ENCODE peak calls at places on chromosomes 12 and 14, in five cellular contexts. B, I, T, L and W are unnamed samples.

GRCh38 chr14:50335389-50335788 is 23.3 kb downstream of the DMAC2L start:
- DNase-seq in B (peak; percentile 78), I (no peak), T (peak; percentile 74), L (peak; percentile 50), W (peak; percentile 46)

GRCh38 chr12:76031414-76032042 is at the start of gene PHLDA1:
- DNase-seq in B (peak; percentile 96), I (peak; percentile 91), T (peak; percentile 98), L (peak; percentile 92), W (peak; percentile 97)

GRCh38 chr14:53180272-53181221 is 27.4 kb upstream of the DDHD1 start:
- DNase-seq in B (no peak), I (no peak), T (no peak), L (no peak), W (no peak)

GRCh38 chr14:64232095-64232830 is 61.9 kb downstream of the ESR2 start:
- DNase-seq in B (peak; percentile 95), I (no peak), T (no peak), L (no peak), W (no peak)

GRCh38 chr14:81534510-81535074 is 939 bp upstream of the SEL1L start:
- DNase-seq in B (no peak), I (no peak), T (no peak), L (no peak), W (no peak)

GRCh38 chr14:33110737-33111443 is 172.2 kb downstream of the NPAS3 start:
- DNase-seq in B (no peak), I (no peak), T (no peak), L (no peak), W (no peak)

GRCh38 chr14:29028973-29029582 is 262.5 kb downstream of the FOXG1 start:
- DNase-seq in B (no peak), I (no peak), T (no peak), L (no peak), W (no peak)

GRCh38 chr14:88069677-88070076 is 64.7 kb downstream of the GPR65 start:
- DNase-seq in B (no peak), I (no peak), T (no peak), L (no peak), W (no peak)

GRCh38 chr12:75553865-75554555 is 42.6 kb upstream of the KRR1 start:
- DNase-seq in B (no peak), I (no peak), T (no peak), L (no peak), W (no peak)

GRCh38 chr14:37559386-37559785 is 35.7 kb downstream of the FOXA1 start:
- DNase-seq in B (no peak), I (no peak), T (no peak), L (no peak), W (no peak)

GRCh38 chr12:8047842-8048241 is 15.3 kb downstream of the FOXJ2 start:
- DNase-seq in B (no peak), I (no peak), T (no peak), L (no peak), W (no peak)

GRCh38 chr14:56195727-56196126 is 77.5 kb downstream of the PELI2 start:
- DNase-seq in B (peak; percentile 31), I (no peak), T (no peak), L (peak; percentile 64), W (no peak)

GRCh38 chr14:53539489-53540126 is 386.5 kb upstream of the DDHD1 start:
- DNase-seq in B (peak; percentile 94), I (peak; percentile 76), T (peak; percentile 83), L (peak; percentile 80), W (peak; percentile 78)

GRCh38 chr12:131362290-131363211 is 348.3 kb upstream of the SFSWAP start:
- DNase-seq in B (no peak), I (no peak), T (no peak), L (no peak), W (no peak)

GRCh38 chr14:53857625-53858343 is 98.8 kb downstream of the BMP4 start:
- DNase-seq in B (no peak), I (no peak), T (no peak), L (no peak), W (no peak)

DNA sequence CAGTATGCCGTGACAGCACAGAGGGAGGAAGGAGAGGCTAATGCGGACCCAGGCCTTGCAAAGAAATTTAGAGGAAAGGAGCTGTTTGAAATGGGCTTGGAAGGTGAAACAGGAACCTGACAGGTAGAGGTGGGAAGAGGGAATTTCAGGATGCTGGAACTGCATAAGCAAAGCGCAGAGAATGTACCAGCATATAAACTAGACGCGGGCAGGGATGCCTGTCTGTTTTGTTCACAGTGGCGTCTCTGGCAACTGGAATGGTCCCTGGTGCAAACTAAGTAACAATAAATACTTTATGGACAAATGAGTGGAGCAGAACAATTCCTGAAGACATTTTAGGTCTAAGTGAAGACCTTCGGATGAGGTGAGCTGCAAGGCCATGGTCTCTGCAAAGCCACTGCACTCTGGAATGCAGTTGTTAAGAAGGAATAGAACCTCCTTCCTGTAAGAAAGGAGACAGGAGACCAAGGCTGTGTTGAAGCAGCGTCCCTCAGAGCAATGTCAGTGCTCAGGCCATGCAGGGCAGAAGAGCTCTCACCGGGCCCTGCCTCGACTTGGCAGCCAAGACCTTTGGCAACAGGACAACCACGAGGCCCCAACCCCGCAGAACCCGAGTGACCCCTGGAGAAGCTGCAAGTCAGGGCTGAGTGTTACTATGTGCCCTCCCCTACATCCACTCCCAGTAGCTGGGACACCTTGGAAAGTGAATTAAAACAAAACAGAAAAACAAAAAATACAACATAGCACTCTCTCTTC is 42.8 kb downstream of the PITPNM2 start:
- DNase-seq in B (no peak), I (no peak), T (peak; percentile 69), L (no peak), W (no peak)
- H3K4me1 ChIP-seq in B (peaks cover 29% of the 10 kb centered on the region), I (peaks cover 17% of the 10 kb centered on the region), T (peaks cover 31% of the 10 kb centered on the region), L (no peaks in the 10 kb centered on the region), W (peaks cover 38% of the 10 kb centered on the region)

GRCh38 chr14:101813171-101813759 is 51.8 kb downstream of the PPP2R5C start:
- DNase-seq in B (peak; percentile 6), I (no peak), T (peak; percentile 85), L (peak; percentile 47), W (no peak)

GRCh38 chr14:101812071-101812470 is 50.6 kb downstream of the PPP2R5C start:
- DNase-seq in B (no peak), I (no peak), T (no peak), L (no peak), W (no peak)

GRCh38 chr14:101808894-101809670 is 47.6 kb downstream of the PPP2R5C start:
- DNase-seq in B (peak; percentile 9), I (no peak), T (no peak), L (no peak), W (no peak)

GRCh38 chr14:101809671-101810514 is 48.4 kb downstream of the PPP2R5C start:
- DNase-seq in B (peak; percentile 95), I (peak; percentile 87), T (peak; percentile 90), L (peak; percentile 78), W (peak; percentile 77)

GRCh38 chr14:101810897-101811620 is 49.5 kb downstream of the PPP2R5C start:
- DNase-seq in B (peak; percentile 32), I (no peak), T (no peak), L (no peak), W (no peak)
- H3K4me1 ChIP-seq in B (peaks cover 16% of the 10 kb centered on the region), I (peaks cover 38% of the 10 kb centered on the region), T (peaks cover 14% of the 10 kb centered on the region), L (peaks cover 43% of the 10 kb centered on the region), W (peaks cover 11% of the 10 kb centered on the region)

DNA sequence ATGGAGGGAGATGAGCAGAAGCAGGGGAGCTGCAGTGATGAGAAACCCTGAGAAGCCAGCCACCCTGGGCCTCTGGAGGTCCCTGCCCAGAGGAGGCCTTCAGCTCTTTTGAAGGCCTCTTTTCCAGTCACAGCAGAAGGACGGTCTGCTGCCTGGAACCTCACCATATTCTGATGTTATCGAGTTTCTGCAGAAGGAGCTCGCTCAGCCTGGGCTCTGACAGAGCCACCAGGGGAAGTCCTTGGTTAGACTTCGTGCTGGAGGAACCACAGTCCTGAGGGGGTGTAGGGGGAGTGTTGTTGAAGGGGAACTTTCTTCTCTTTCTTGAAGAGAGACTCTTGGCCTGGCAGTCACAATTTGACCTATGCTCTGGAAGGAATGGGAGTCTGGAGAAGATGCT is 25.1 kb upstream of the BATF start:
- DNase-seq in B (no peak), I (peak; percentile 26), T (no peak), L (no peak), W (no peak)
- H3K4me1 ChIP-seq in B (no peaks in the 10 kb centered on the region), I (no peaks in the 10 kb centered on the region), T (no peaks in the 10 kb centered on the region), L (no peaks in the 10 kb centered on the region), W (no peaks in the 10 kb centered on the region)

DNA sequence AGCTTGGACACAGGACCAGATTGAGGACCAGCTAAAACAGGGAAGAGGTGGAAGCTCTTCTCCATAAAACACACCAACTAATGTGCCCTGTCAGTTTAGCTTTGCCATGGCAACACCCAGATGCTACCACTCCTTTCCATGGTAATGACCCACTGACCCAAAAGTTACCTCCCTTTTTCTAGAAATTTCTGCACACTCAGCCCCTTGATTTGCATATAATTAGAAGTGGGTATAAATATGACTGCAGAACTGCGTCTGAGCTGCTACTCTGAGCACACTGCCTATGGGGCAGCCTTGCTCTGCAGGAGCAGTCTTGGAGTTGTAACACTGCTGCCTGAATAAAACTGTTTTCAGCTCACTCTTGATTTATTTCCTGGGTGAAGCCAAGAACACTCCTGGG is 3.2 kb upstream of the TDG start:
- DNase-seq in B (no peak), I (no peak), T (no peak), L (no peak), W (no peak)
- H3K4me1 ChIP-seq in B (peaks cover 10% of the 10 kb centered on the region), I (peaks cover 7% of the 10 kb centered on the region), T (peaks cover 5% of the 10 kb centered on the region), L (peaks cover 8% of the 10 kb centered on the region), W (peaks cover 9% of the 10 kb centered on the region)

GRCh38 chr14:100666403-100666802 is 60.3 kb upstream of the DLK1 start:
- DNase-seq in B (no peak), I (no peak), T (no peak), L (no peak), W (peak; percentile 30)

GRCh38 chr14:100668352-100668751 is 58.3 kb upstream of the DLK1 start:
- DNase-seq in B (no peak), I (no peak), T (no peak), L (no peak), W (no peak)

GRCh38 chr14:100666851-100667250 is 59.8 kb upstream of the DLK1 start:
- DNase-seq in B (no peak), I (no peak), T (no peak), L (no peak), W (no peak)

GRCh38 chr14:100669011-100669412 is 57.7 kb upstream of the DLK1 start:
- DNase-seq in B (no peak), I (no peak), T (no peak), L (no peak), W (no peak)

DNA sequence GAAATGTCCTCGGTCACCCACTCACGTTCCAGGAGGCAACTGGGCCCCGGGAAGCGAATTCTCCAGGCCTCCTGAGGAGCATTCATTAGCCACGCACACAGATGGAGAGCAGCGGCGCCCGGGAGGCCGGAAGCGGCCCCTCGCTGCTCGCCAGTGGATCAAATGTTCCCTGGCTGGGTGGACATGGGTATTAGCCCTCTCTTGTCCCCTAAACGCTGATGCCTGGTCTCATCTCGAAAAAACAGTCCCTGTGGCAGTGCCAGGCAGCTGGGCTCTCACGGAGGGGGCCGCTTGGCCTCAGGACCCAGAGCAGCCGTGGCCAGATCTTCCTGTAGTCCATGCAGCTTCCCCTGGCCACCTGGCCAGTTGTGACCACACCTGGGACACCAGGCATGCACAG is 59.0 kb upstream of the DLK1 start:
- DNase-seq in B (no peak), I (no peak), T (no peak), L (no peak), W (no peak)
- H3K4me1 ChIP-seq in B (peaks cover 4% of the 10 kb centered on the region), I (no peaks in the 10 kb centered on the region), T (no peaks in the 10 kb centered on the region), L (peaks cover 27% of the 10 kb centered on the region), W (peaks cover 18% of the 10 kb centered on the region)

GRCh38 chr12:109737111-109737510 is 23.5 kb downstream of the FAM222A start:
- DNase-seq in B (no peak), I (no peak), T (peak; percentile 24), L (peak; percentile 7), W (peak; percentile 19)
- H3K4me1 ChIP-seq in B (peaks cover 8% of the 10 kb centered on the region), I (no peaks in the 10 kb centered on the region), T (peaks cover 15% of the 10 kb centered on the region), L (no peaks in the 10 kb centered on the region), W (peaks cover 2% of the 10 kb centered on the region)